ENCODE peak calls at places on chromosomes 4 and X, in five cellular contexts. One of them, this sample, is unnamed.

GRCh38 chr4:78020677-78021076 is 36.4 kb upstream of the FRAS1 start:
- DNase-seq in B cell: no peak
- DNase-seq in H9: no peak
- DNase-seq in foreskin fibroblast: no peak
- DNase-seq in fibroblast of villous mesenchyme: no peak
- DNase-seq in this sample: no peak

GRCh38 chrX:151981129-151981528 is 6.7 kb upstream of the GABRE start:
- DNase-seq in B cell: no peak
- DNase-seq in H9: no peak
- DNase-seq in foreskin fibroblast: peak
- DNase-seq in fibroblast of villous mesenchyme: no peak
- DNase-seq in this sample: peak

GRCh38 chrX:9207142-9207541 is 173.2 kb upstream of the FAM9B start:
- DNase-seq in B cell: no peak
- DNase-seq in H9: no peak
- DNase-seq in foreskin fibroblast: peak
- DNase-seq in fibroblast of villous mesenchyme: no peak
- DNase-seq in this sample: no peak

GRCh38 chr4:120683902-120684540 is 238.5 kb downstream of the PRDM5 start:
- DNase-seq in B cell: no peak
- DNase-seq in H9: no peak
- DNase-seq in foreskin fibroblast: no peak
- DNase-seq in fibroblast of villous mesenchyme: no peak
- DNase-seq in this sample: no peak

GRCh38 chrX:68703369-68703768 is 55.9 kb downstream of the STARD8 start:
- DNase-seq in B cell: no peak
- DNase-seq in H9: peak
- DNase-seq in foreskin fibroblast: no peak
- DNase-seq in fibroblast of villous mesenchyme: no peak
- DNase-seq in this sample: no peak

GRCh38 chr4:111641813-111642579 is 503.3 kb upstream of the FAM241A start:
- DNase-seq in B cell: no peak
- DNase-seq in H9: peak
- DNase-seq in foreskin fibroblast: peak
- DNase-seq in fibroblast of villous mesenchyme: peak
- DNase-seq in this sample: peak

GRCh38 chrX:123422875-123423274 is 238.8 kb downstream of the GRIA3 start:
- DNase-seq in B cell: no peak
- DNase-seq in H9: no peak
- DNase-seq in foreskin fibroblast: peak
- DNase-seq in fibroblast of villous mesenchyme: peak
- DNase-seq in this sample: peak

GRCh38 chr4:67198757-67199156 is 346.5 kb downstream of the CENPC start:
- DNase-seq in B cell: no peak
- DNase-seq in H9: peak
- DNase-seq in foreskin fibroblast: no peak
- DNase-seq in fibroblast of villous mesenchyme: no peak
- DNase-seq in this sample: no peak

GRCh38 chr4:79987401-79987800 is 85.6 kb downstream of the ANTXR2 start:
- DNase-seq in B cell: no peak
- DNase-seq in H9: no peak
- DNase-seq in foreskin fibroblast: peak
- DNase-seq in fibroblast of villous mesenchyme: peak
- DNase-seq in this sample: no peak

GRCh38 chr4:7128651-7129050 is 60.8 kb upstream of the GRPEL1 start:
- DNase-seq in B cell: no peak
- DNase-seq in H9: no peak
- DNase-seq in foreskin fibroblast: no peak
- DNase-seq in fibroblast of villous mesenchyme: no peak
- DNase-seq in this sample: no peak

GRCh38 chr4:32826169-32826568 is 2106.0 kb downstream of the PCDH7 start:
- DNase-seq in B cell: no peak
- DNase-seq in H9: no peak
- DNase-seq in foreskin fibroblast: no peak
- DNase-seq in fibroblast of villous mesenchyme: no peak
- DNase-seq in this sample: no peak

GRCh38 chrX:120759685-120760084 is 116.0 kb downstream of the CT47B1 start:
- DNase-seq in B cell: no peak
- DNase-seq in H9: no peak
- DNase-seq in foreskin fibroblast: no peak
- DNase-seq in fibroblast of villous mesenchyme: no peak
- DNase-seq in this sample: no peak

GRCh38 chr4:41784191-41784979 is 35.9 kb upstream of the PHOX2B start:
- DNase-seq in B cell: no peak
- DNase-seq in H9: no peak
- DNase-seq in foreskin fibroblast: no peak
- DNase-seq in fibroblast of villous mesenchyme: no peak
- DNase-seq in this sample: no peak

GRCh38 chr4:106588906-106589305 is 220.3 kb upstream of the GIMD1 start:
- DNase-seq in B cell: no peak
- DNase-seq in H9: no peak
- DNase-seq in foreskin fibroblast: no peak
- DNase-seq in fibroblast of villous mesenchyme: no peak
- DNase-seq in this sample: no peak

GRCh38 chr4:22573198-22573597 is 57.3 kb upstream of the ADGRA3 start:
- DNase-seq in B cell: no peak
- DNase-seq in H9: no peak
- DNase-seq in foreskin fibroblast: no peak
- DNase-seq in fibroblast of villous mesenchyme: peak
- DNase-seq in this sample: no peak

GRCh38 chrX:132636080-132636479 is 147.2 kb upstream of the MBNL3 start:
- DNase-seq in B cell: no peak
- DNase-seq in H9: no peak
- DNase-seq in foreskin fibroblast: no peak
- DNase-seq in fibroblast of villous mesenchyme: no peak
- DNase-seq in this sample: no peak
- TF ChIP-seq CTCF in B cell: no peak
- TF ChIP-seq CTCF in H9: peak
- TF ChIP-seq CTCF in foreskin fibroblast: no peak
- TF ChIP-seq CTCF in fibroblast of villous mesenchyme: no peak
- TF ChIP-seq CTCF in this sample: peak

DNA sequence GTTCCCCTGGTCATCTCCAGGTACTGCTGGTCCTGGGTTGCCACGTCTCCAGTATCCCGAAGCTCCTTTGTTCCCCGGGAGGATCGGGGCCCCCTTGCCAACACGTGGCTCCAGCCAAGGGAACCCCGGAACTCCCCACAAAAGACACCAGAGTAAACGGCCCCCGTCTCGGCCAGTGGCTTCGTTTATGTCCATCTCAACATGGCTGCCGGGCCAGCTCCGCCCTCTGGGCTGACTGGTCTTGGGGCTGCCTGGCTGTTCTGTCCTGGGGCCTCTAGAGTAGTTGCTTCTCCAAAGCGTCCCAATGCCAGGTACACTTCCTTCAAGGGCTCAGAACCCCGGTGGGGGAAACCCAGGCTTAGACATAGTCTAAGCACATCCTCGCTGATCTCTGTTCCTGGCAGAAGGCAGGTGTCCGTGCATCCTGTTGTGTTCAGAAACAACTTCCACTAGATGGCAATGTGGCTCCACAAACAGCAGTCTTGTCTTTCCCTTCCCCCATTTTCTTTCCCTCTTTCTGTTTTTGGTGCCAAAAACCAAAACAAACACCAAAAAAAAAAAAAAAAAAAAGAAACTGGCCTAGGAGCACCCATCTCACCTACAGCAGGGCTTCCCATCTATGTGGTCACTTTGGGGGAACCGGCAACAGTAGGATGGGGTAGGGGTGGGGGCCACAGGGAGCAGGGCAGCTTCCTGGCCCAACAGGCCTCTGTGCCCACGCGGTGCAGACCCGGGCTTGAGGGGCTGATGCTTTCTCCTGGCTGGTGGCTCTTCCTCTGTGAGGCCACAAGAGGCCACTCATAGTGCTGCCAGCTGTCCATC is 35.3 kb downstream of the NBDY start:
- DNase-seq in B cell: peak
- DNase-seq in H9: peak
- DNase-seq in foreskin fibroblast: peak
- DNase-seq in fibroblast of villous mesenchyme: peak
- DNase-seq in this sample: peak
- TF ChIP-seq CTCF in B cell: peak
- TF ChIP-seq CTCF in H9: peak
- TF ChIP-seq CTCF in foreskin fibroblast: peak
- TF ChIP-seq CTCF in fibroblast of villous mesenchyme: peak
- TF ChIP-seq CTCF in this sample: peak

GRCh38 chrX:17355976-17356375 is 19.0 kb upstream of the NHS start:
- DNase-seq in B cell: no peak
- DNase-seq in H9: peak
- DNase-seq in foreskin fibroblast: no peak
- DNase-seq in fibroblast of villous mesenchyme: no peak
- DNase-seq in this sample: no peak

GRCh38 chrX:17359500-17359899 is 15.5 kb upstream of the NHS start:
- DNase-seq in B cell: no peak
- DNase-seq in H9: no peak
- DNase-seq in foreskin fibroblast: peak
- DNase-seq in fibroblast of villous mesenchyme: peak
- DNase-seq in this sample: no peak

GRCh38 chrX:17361620-17362019 is 13.4 kb upstream of the NHS start:
- DNase-seq in B cell: no peak
- DNase-seq in H9: peak
- DNase-seq in foreskin fibroblast: peak
- DNase-seq in fibroblast of villous mesenchyme: no peak
- DNase-seq in this sample: no peak
- TF ChIP-seq CTCF in B cell: no peak
- TF ChIP-seq CTCF in H9: peak
- TF ChIP-seq CTCF in foreskin fibroblast: peak
- TF ChIP-seq CTCF in fibroblast of villous mesenchyme: peak
- TF ChIP-seq CTCF in this sample: peak

GRCh38 chrX:28177202-28177601 is 196.0 kb upstream of the DCAF8L1 start:
- DNase-seq in B cell: no peak
- DNase-seq in H9: peak
- DNase-seq in foreskin fibroblast: no peak
- DNase-seq in fibroblast of villous mesenchyme: no peak
- DNase-seq in this sample: no peak
- TF ChIP-seq CTCF in B cell: no peak
- TF ChIP-seq CTCF in H9: peak
- TF ChIP-seq CTCF in foreskin fibroblast: no peak
- TF ChIP-seq CTCF in fibroblast of villous mesenchyme: no peak
- TF ChIP-seq CTCF in this sample: peak

This sample was measured in HFFc6.